ENCODE peak calls at places on chromosomes 7 and 10, in seven cellular contexts. L is Peyer's patch, P is AG04450, C is upper lobe of left lung, O is heart left ventricle, A is neural progenitor cell, T is left ventricle myocardium inferior. E is an unnamed sample.

GRCh38 chr10:63267414-63268138 is 134.4 kb downstream of the NRBF2 start:
- DNase-seq in L (no peak), P (peak), C (no peak), O (no peak), A (peak), T (no peak), E (peak)

GRCh38 chr10:14904316-14904732 is 25.7 kb downstream of the SUV39H2 start:
- DNase-seq in L (no peak), P (no peak), C (no peak), O (no peak), A (peak), T (no peak), E (peak)

GRCh38 chr10:130018730-130019185 is 54.7 kb upstream of the EBF3 start:
- DNase-seq in L (peak), P (no peak), C (peak), O (no peak), A (no peak), T (no peak), E (no peak)

GRCh38 chr7:87007063-87007462 is 52.4 kb downstream of the ELAPOR2 start:
- DNase-seq in L (no peak), P (no peak), C (no peak), O (no peak), A (no peak), T (no peak), E (no peak)

GRCh38 chr7:133778472-133778871 is 348.7 kb upstream of the LRGUK start:
- DNase-seq in L (no peak), P (no peak), C (no peak), O (no peak), A (no peak), T (no peak), E (no peak)

GRCh38 chr10:115278294-115278693 is 185.1 kb downstream of the ATRNL1 start:
- DNase-seq in L (no peak), P (no peak), C (no peak), O (no peak), A (no peak), T (no peak), E (no peak)

GRCh38 chr7:14673202-14673601 is 229.3 kb downstream of the DGKB start:
- DNase-seq in L (no peak), P (no peak), C (no peak), O (no peak), A (no peak), T (no peak), E (no peak)

GRCh38 chr10:5668429-5668828 is 2.0 kb upstream of the ASB13 start:
- DNase-seq in L (no peak), P (no peak), C (no peak), O (no peak), A (no peak), T (no peak), E (no peak)

GRCh38 chr7:138316421-138317043 is 143.5 kb upstream of the TRIM24 start:
- DNase-seq in L (no peak), P (no peak), C (no peak), O (no peak), A (no peak), T (no peak), E (no peak)

GRCh38 chr7:157528785-157529341 is 192.1 kb downstream of the DNAJB6 start:
- DNase-seq in L (peak), P (no peak), C (peak), O (no peak), A (no peak), T (no peak), E (no peak)

GRCh38 chr7:20744913-20745587 is 41.6 kb downstream of the SP8 start:
- DNase-seq in L (no peak), P (no peak), C (no peak), O (no peak), A (no peak), T (no peak), E (peak)

GRCh38 chr7:66379761-66380160 is 174.6 kb downstream of the TPST1 start:
- DNase-seq in L (no peak), P (no peak), C (no peak), O (no peak), A (no peak), T (no peak), E (peak)

GRCh38 chr10:17239276-17239660 is 11.2 kb downstream of the VIM start:
- DNase-seq in L (no peak), P (no peak), C (no peak), O (no peak), A (no peak), T (no peak), E (no peak)

GRCh38 chr10:131178956-131179355 is 132.6 kb downstream of the TCERG1L start:
- DNase-seq in L (peak), P (no peak), C (no peak), O (no peak), A (no peak), T (no peak), E (no peak)

GRCh38 chr10:62095341-62096071 is 173.1 kb downstream of the RTKN2 start:
- DNase-seq in L (no peak), P (no peak), C (no peak), O (no peak), A (peak), T (no peak), E (peak)

GRCh38 chr7:107711301-107711700 is 32.6 kb upstream of the CBLL1 start:
- DNase-seq in L (no peak), P (peak), C (no peak), O (no peak), A (no peak), T (no peak), E (no peak)

GRCh38 chr7:45980973-45981372 is 59.9 kb upstream of the IGFBP3 start:
- DNase-seq in L (no peak), P (no peak), C (no peak), O (no peak), A (no peak), T (no peak), E (peak)

GRCh38 chr7:159306012-159306411 is 161.3 kb upstream of the VIPR2 start:
- DNase-seq in L (no peak), P (no peak), C (no peak), O (no peak), A (no peak), T (no peak), E (no peak)

GRCh38 chr7:35802649-35803048 is 1.8 kb downstream of the SEPTIN7 start:
- DNase-seq in L (no peak), P (no peak), C (no peak), O (no peak), A (peak), T (no peak), E (no peak)

GRCh38 chr10:72692057-72692891 is at the start of gene MCU:
- DNase-seq in L (peak), P (peak), C (peak), O (peak), A (peak), T (peak), E (peak)

GRCh38 chr7:91892821-91893340 is 12.4 kb upstream of the MTERF1 start:
- DNase-seq in L (no peak), P (no peak), C (no peak), O (no peak), A (peak), T (no peak), E (peak)

GRCh38 chr7:124550036-124550435 is 215.6 kb downstream of the GPR37 start:
- DNase-seq in L (no peak), P (no peak), C (no peak), O (no peak), A (no peak), T (no peak), E (no peak)

GRCh38 chr7:98119257-98119918 is 12.7 kb downstream of the LMTK2 start:
- DNase-seq in L (no peak), P (peak), C (peak), O (no peak), A (no peak), T (no peak), E (peak)

GRCh38 chr7:38920731-38921130 is 11.7 kb upstream of the VPS41 start:
- DNase-seq in L (no peak), P (no peak), C (no peak), O (no peak), A (no peak), T (no peak), E (peak)

GRCh38 chr10:110409926-110410325 is 87.8 kb upstream of the DUSP5 start:
- DNase-seq in L (no peak), P (no peak), C (no peak), O (no peak), A (no peak), T (no peak), E (no peak)

GRCh38 chr10:110410329-110411046 is 87.2 kb upstream of the DUSP5 start:
- DNase-seq in L (peak), P (peak), C (peak), O (no peak), A (no peak), T (no peak), E (peak)

GRCh38 chr10:110408203-110408871 is 89.4 kb upstream of the DUSP5 start:
- DNase-seq in L (no peak), P (no peak), C (no peak), O (no peak), A (no peak), T (no peak), E (peak)

GRCh38 chr10:110408943-110409342 is 88.8 kb upstream of the DUSP5 start:
- DNase-seq in L (no peak), P (no peak), C (no peak), O (no peak), A (no peak), T (no peak), E (no peak)

DNA sequence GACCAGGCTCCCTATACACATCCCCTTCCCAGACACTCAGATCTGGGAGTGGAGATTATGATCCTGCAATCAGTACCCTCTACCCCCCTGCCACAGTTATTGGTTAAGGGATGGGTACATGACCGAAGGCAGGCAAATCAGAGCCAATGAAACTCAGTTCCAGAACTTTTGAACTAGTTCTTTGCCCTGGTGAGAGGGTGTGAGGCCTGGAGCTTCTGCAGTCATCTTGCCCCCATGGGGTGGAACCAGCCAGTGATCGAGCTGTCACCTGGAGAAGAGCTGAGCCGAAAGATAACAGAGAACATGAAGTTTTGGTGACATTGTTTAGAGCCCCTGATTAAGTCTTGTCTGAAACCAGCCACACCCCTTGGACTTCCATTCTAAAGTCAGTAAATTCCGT is 88.2 kb upstream of the DUSP5 start:
- DNase-seq in L (no peak), P (no peak), C (no peak), O (no peak), A (no peak), T (no peak), E (no peak)
- H3K4me3 ChIP-seq in L (no peak), P (no peak), C (no peak), O (no peak), A (no peak), T (no peak), E (no peak)

GRCh38 chr10:30979956-30980355 is 51.7 kb downstream of the ZNF438 start:
- DNase-seq in L (no peak), P (no peak), C (no peak), O (no peak), A (no peak), T (no peak), E (peak)

GRCh38 chr10:30984563-30985328 is 46.9 kb downstream of the ZNF438 start:
- DNase-seq in L (no peak), P (no peak), C (no peak), O (no peak), A (no peak), T (no peak), E (peak)

GRCh38 chr10:30977385-30977784 is 54.3 kb downstream of the ZNF438 start:
- DNase-seq in L (no peak), P (no peak), C (no peak), O (no peak), A (no peak), T (no peak), E (no peak)

GRCh38 chr10:30985552-30985951 is 46.1 kb downstream of the ZNF438 start:
- DNase-seq in L (no peak), P (no peak), C (no peak), O (no peak), A (no peak), T (no peak), E (peak)

DNA sequence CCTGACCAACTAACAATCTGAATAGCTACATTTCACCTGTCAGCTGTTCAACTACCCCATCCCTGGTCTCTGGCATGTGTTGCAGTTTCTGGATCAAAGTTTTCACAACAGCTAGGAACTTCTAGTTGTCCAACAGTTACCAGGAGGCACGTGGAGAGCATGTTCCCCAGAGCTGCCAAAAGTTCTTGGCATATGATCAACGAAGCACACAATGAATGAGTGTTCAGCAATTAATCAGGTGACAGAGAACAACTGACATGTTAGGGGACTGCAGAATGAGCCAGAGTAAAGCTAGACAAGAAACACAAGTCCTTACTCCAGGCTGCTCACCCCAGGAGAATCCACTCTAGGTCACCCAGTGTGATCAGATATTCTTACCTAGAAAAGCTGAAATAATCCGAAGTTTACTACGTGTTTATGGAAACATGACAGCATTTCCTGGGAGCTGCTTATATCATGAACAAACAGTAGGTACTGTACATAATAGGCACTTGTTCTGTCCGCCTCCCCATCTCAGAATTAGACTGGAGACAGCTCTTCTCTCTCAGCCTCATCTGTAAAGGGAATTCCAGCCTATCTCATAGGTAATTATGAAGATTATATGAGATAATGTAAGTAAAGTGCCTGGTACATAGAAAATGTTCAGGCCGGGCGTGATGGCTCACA is 50.6 kb downstream of the ZNF438 start:
- DNase-seq in L (peak), P (no peak), C (peak), O (peak), A (no peak), T (peak), E (peak)
- H3K4me3 ChIP-seq in L (no peak), P (no peak), C (no peak), O (no peak), A (no peak), T (no peak), E (no peak)

GRCh38 chr10:116848912-116849270 is 408 bp upstream of the ENO4 start:
- DNase-seq in L (no peak), P (no peak), C (no peak), O (no peak), A (no peak), T (no peak), E (no peak)
- H3K4me3 ChIP-seq in L (peak), P (peak), C (peak), O (peak), A (peak), T (peak), E (peak)

GRCh38 chr10:99233000-99233679 is 2.5 kb downstream of the HPSE2 start:
- DNase-seq in L (no peak), P (no peak), C (no peak), O (no peak), A (peak), T (no peak), E (no peak)
- H3K4me3 ChIP-seq in L (peak), P (no peak), C (no peak), O (peak), A (peak), T (peak), E (no peak)

DNA sequence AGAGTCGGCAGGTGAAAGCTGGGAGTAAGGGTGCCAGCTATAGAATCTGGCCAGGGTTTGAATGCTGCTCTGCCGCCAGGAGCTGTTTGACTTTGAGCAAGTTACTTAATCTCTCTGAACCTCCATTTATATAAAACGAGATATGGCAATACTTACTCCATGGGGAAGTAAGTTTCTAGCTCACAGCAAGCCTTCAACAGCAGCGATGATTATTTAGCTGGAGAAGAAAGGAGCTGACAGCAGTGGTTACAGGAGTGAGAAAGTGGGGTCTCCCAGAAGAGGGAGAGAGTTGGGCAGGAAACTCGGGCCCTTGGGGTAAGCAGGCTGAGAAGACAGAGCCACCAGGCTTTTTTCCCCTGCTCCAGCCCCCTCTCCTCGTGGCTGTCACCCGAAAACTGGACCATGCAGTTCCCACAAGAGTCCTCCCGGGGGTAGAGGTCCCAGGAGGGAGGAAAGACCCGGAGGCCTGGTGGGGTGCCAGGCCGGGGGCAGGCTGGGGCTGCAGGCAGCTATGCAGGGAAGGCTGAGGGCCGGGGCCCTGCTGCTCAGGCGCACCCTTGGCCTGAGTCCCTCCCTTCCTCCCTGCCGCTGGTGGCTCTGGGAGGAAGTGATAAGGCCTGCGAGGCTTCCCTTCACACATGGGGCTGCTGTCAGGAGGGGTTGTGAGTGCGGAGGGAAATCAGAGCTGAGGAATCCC is 3.5 kb downstream of the NOS3 start:
- DNase-seq in L (no peak), P (no peak), C (peak), O (peak), A (no peak), T (peak), E (no peak)
- H3K4me3 ChIP-seq in L (peak), P (no peak), C (peak), O (peak), A (no peak), T (peak), E (no peak)

DNA sequence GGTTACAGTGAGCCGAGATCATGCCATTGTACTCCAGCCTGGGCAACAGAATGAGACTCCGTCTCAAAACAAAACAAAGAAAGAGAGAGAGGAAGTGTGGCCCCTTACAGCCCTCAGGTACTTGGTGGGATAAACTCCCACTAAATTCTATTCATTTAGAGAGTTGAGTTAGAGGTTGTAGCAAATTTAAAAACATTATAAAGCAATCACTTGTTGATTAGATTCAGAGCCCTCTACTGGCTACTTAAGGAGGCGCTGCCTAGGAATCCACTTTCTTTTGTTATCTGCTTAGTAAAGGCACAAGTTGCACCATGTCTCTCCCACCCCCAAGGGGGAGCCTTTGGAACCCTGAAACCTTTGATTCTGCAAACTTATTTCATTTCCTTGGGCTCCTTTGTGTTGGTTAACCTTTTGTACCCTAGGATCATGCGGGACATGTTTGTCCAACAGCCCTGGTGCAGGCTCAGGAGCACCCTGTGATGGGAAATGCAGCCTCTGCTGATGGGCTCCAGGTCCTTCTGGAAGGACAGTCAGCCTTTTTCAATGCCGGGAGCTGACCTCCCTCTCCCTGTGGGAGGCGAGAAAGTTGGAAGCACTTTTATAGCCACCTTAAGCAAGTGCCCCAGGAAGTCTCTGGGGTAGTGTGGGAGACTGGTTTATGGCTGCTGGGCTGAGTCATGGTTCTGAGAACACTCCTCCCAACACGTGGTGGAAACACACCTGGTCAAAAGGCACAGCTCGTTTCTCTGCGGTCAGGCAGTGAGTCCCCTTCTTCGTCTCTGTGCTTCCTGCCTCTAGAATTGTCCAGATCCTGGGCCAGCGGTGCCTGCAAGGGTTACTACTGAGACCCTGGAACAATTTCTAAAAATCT is 2.3 kb downstream of the HKDC1 start:
- DNase-seq in L (peak), P (peak), C (peak), O (no peak), A (peak), T (no peak), E (peak)
- H3K4me3 ChIP-seq in L (peak), P (peak), C (no peak), O (no peak), A (no peak), T (no peak), E (peak)

GRCh38 chr10:7523656-7524055 is 112.8 kb upstream of the SFMBT2 start:
- DNase-seq in L (no peak), P (no peak), C (no peak), O (no peak), A (no peak), T (no peak), E (no peak)

GRCh38 chr10:7526017-7526400 is 115.2 kb upstream of the SFMBT2 start:
- DNase-seq in L (no peak), P (no peak), C (no peak), O (no peak), A (no peak), T (no peak), E (no peak)

GRCh38 chr10:7529638-7530037 is 118.8 kb upstream of the SFMBT2 start:
- DNase-seq in L (no peak), P (no peak), C (no peak), O (peak), A (peak), T (no peak), E (peak)

GRCh38 chr10:7527468-7527867 is 116.6 kb upstream of the SFMBT2 start:
- DNase-seq in L (no peak), P (no peak), C (no peak), O (no peak), A (no peak), T (no peak), E (no peak)

DNA sequence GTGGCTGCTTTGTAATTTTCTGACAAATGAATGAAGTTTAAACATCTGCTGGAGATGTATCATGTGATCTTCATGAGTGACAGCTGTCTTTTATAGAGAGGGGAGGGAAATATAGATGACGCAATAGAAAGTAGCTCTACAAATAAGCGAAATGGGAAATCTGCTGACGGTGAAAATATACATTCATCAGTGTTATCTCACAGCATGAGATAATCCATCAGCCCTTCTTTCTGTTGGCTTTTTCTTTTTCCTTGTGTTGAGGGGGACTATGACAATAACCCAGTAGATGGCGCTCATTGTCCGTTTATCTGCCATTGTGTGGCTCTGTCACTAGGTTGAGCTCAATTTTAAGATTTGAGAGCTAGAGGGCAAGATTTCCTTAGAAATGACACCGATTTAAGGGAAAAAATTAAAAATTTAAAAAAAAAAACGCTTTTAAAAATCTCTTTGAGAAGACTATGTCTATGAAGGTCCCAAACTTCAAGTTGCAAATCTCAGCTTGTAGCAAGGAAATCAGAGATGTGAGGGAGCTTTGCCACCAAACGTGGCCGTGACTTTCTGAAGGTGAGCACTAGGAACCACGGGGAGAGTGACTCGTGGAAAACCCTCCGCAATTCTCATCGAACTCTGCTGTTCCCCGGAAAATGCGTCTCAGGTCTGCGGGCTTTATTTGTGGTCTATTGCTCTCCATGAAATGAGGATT is 114.6 kb upstream of the SFMBT2 start:
- DNase-seq in L (peak), P (peak), C (peak), O (peak), A (peak), T (no peak), E (peak)
- H3K4me3 ChIP-seq in L (no peak), P (no peak), C (no peak), O (no peak), A (no peak), T (no peak), E (no peak)